ENCODE peak calls at places on chromosomes 7 and 10, in nine cellular contexts. E is HFFc6, X is neural progenitor cell, M is epithelial cell of esophagus, O is astrocyte of the spinal cord, F is AG09309, Z is cardiac muscle cell, U is uterus, P is IMR-90. R is an unnamed sample.

GRCh38 chr7:146115665-146116451 is 743 bp upstream of the CNTNAP2 start:
- DNase-seq in E (no peak), X (peak), M (peak), O (peak), F (no peak), Z (peak), U (no peak), P (no peak), R (peak)

GRCh38 chr10:98487692-98488091 is 41.0 kb upstream of the HPS1 start:
- DNase-seq in E (no peak), X (no peak), M (no peak), O (no peak), F (no peak), Z (no peak), U (no peak), P (no peak), R (no peak)

GRCh38 chr7:4076701-4077294 is 605.3 kb upstream of the FOXK1 start:
- DNase-seq in E (no peak), X (no peak), M (no peak), O (no peak), F (no peak), Z (no peak), U (no peak), P (no peak), R (no peak)

GRCh38 chr10:124671486-124672075 is 72.6 kb downstream of the FAM53B start:
- DNase-seq in E (no peak), X (peak), M (peak), O (no peak), F (no peak), Z (no peak), U (no peak), P (no peak), R (no peak)

GRCh38 chr7:117072620-117073118 is 119.4 kb downstream of the ST7 start:
- DNase-seq in E (no peak), X (peak), M (peak), O (peak), F (no peak), Z (peak), U (peak), P (peak), R (no peak)

GRCh38 chr7:19749658-19750057 is 23.8 kb downstream of the TMEM196 start:
- DNase-seq in E (no peak), X (no peak), M (peak), O (peak), F (no peak), Z (no peak), U (no peak), P (no peak), R (no peak)

GRCh38 chr10:52074505-52074904 is 239.6 kb upstream of the DKK1 start:
- DNase-seq in E (no peak), X (no peak), M (no peak), O (no peak), F (no peak), Z (no peak), U (no peak), P (no peak), R (no peak)

GRCh38 chr10:119401671-119402395 is 140.7 kb downstream of the RGS10 start:
- DNase-seq in E (peak), X (no peak), M (peak), O (peak), F (peak), Z (no peak), U (peak), P (peak), R (no peak)

GRCh38 chr7:25098096-25099046 is 26.7 kb downstream of the CYCS start:
- DNase-seq in E (peak), X (peak), M (peak), O (peak), F (peak), Z (peak), U (peak), P (peak), R (peak)

GRCh38 chr10:36440539-36440938 is 684.9 kb upstream of the ANKRD30A start:
- DNase-seq in E (no peak), X (no peak), M (no peak), O (no peak), F (no peak), Z (no peak), U (no peak), P (no peak), R (no peak)

GRCh38 chr10:92811986-92812385 is 36.3 kb upstream of the EXOC6 start:
- DNase-seq in E (no peak), X (peak), M (no peak), O (no peak), F (no peak), Z (no peak), U (no peak), P (no peak), R (no peak)

GRCh38 chr7:6234384-6234783 is 38.0 kb downstream of the CYTH3 start:
- DNase-seq in E (no peak), X (no peak), M (no peak), O (no peak), F (no peak), Z (no peak), U (no peak), P (no peak), R (no peak)

GRCh38 chr10:78173360-78174020 is 139.8 kb downstream of the RPS24 start:
- DNase-seq in E (no peak), X (no peak), M (peak), O (no peak), F (no peak), Z (peak), U (no peak), P (peak), R (no peak)

GRCh38 chr7:155602750-155603149 is 41.7 kb upstream of the RBM33 start:
- DNase-seq in E (no peak), X (no peak), M (no peak), O (no peak), F (no peak), Z (no peak), U (no peak), P (no peak), R (no peak)
- TF ChIP-seq CTCF in E (no peak), X (no peak), M (no peak), O (no peak), F (no peak), Z (no peak), U (no peak), P (no peak), R (no peak)

GRCh38 chr10:130136214-130137076 is at the start of gene GLRX3:
- DNase-seq in E (peak), X (peak), M (peak), O (peak), F (peak), Z (peak), U (peak), P (peak), R (peak)
- TF ChIP-seq CTCF in E (no peak), X (no peak), M (no peak), O (no peak), F (no peak), Z (no peak), U (no peak), P (no peak), R (no peak)

DNA sequence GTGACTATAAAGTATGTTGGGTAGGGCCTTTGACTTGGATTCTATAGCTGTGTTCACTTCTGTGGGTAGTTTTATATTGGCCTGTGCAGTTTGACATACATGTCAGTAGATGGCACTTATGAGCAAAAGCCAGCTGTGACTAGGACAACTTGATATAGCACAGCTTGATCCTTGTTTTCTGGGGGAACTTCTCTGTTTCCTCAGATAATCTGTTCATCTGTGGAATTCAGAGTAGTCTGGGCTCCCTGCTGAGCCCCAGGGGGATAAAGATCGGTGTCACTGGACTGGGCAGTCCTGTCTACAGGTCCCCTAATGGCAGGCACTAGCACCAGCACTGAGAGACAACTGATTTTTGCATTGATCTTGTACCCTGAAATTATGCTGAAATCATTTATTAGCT is 25.4 kb downstream of the CYP2C9 start:
- DNase-seq in E (peak), X (peak), M (peak), O (peak), F (no peak), Z (peak), U (no peak), P (peak), R (no peak)
- TF ChIP-seq CTCF in E (peak), X (peak), M (peak), O (peak), F (peak), Z (peak), U (no peak), P (peak), R (peak)

DNA sequence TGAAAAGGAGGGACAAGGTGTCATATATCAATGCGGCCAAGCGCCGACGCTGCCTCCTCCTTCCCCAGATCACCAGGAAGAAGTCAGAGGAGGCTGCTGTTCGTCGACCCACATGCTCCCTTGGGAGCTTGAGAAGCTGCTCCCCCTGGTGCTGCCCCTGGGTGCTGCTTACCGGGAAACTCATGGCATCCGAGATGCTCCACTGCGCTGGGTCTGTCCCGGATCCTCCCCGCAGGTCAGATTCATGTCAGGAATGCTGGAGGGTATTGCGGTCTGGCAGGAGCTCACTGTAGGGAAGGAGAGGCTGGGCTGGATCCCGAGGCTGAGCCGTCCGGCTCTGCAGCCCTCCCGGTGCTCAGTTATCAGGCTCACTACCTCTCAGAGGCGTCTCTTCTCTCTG is 123.7 kb upstream of the FAM20C start:
- DNase-seq in E (no peak), X (no peak), M (no peak), O (no peak), F (peak), Z (no peak), U (no peak), P (no peak), R (no peak)
- TF ChIP-seq CTCF in E (peak), X (peak), M (peak), O (peak), F (peak), Z (peak), U (no peak), P (peak), R (no peak)

R was measured in glutamatergic neuron.